ENCODE peak calls at places on chromosomes 13 and 19, in eight cellular contexts. V is naive thymus-derived CD4-positive, alpha-beta T cell; B is CD8-positive, alpha-beta memory T cell; P is hepatocyte; C is epithelial cell of esophagus; E is heart left ventricle; X is GM06990; L is aorta. W is an unnamed sample.

GRCh38 chr13:76622336-76623045 is 263.7 kb downstream of the KCTD12 start:
- DNase-seq in V (no peak), B (no peak), P (no peak), C (no peak), E (peak), X (no peak), L (no peak), W (no peak)

GRCh38 chr13:23618341-23618740 is 48.1 kb downstream of the TNFRSF19 start:
- DNase-seq in V (no peak), B (no peak), P (peak), C (peak), E (no peak), X (no peak), L (no peak), W (no peak)

GRCh38 chr13:110676511-110677204 is 29.3 kb downstream of the CARS2 start:
- DNase-seq in V (no peak), B (no peak), P (no peak), C (no peak), E (no peak), X (peak), L (no peak), W (no peak)

GRCh38 chr19:48873476-48874308 is 1.5 kb downstream of the PPP1R15A start:
- DNase-seq in V (peak), B (no peak), P (no peak), C (no peak), E (no peak), X (no peak), L (no peak), W (no peak)

GRCh38 chr13:81639984-81640582 is 1299.2 kb upstream of the SPRY2 start:
- DNase-seq in V (no peak), B (no peak), P (peak), C (peak), E (no peak), X (no peak), L (no peak), W (peak)

GRCh38 chr13:60562081-60562764 is 165.2 kb downstream of the TDRD3 start:
- DNase-seq in V (no peak), B (no peak), P (no peak), C (peak), E (no peak), X (no peak), L (no peak), W (no peak)

GRCh38 chr19:56111601-56112312 is 9.3 kb downstream of the ZNF787 start:
- DNase-seq in V (peak), B (peak), P (no peak), C (no peak), E (peak), X (peak), L (no peak), W (no peak)

GRCh38 chr13:102369303-102369702 is 32.5 kb downstream of the FGF14 start:
- DNase-seq in V (no peak), B (no peak), P (no peak), C (peak), E (no peak), X (no peak), L (no peak), W (no peak)

GRCh38 chr19:50843205-50843604 is 9.8 kb upstream of the KLK15 start:
- DNase-seq in V (no peak), B (no peak), P (no peak), C (no peak), E (no peak), X (no peak), L (no peak), W (no peak)

GRCh38 chr19:46431824-46432223 is 3.1 kb upstream of the PNMA8C start:
- DNase-seq in V (no peak), B (no peak), P (no peak), C (no peak), E (no peak), X (no peak), L (peak), W (no peak)

GRCh38 chr19:30590596-30591229 is 218.5 kb downstream of the ZNF536 start:
- DNase-seq in V (no peak), B (no peak), P (no peak), C (no peak), E (peak), X (no peak), L (no peak), W (no peak)

GRCh38 chr13:66665991-66666390 is 564.1 kb downstream of the PCDH9 start:
- DNase-seq in V (no peak), B (no peak), P (peak), C (peak), E (no peak), X (no peak), L (no peak), W (no peak)

GRCh38 chr19:46350029-46350757 is 3.3 kb downstream of the PPP5C start:
- DNase-seq in V (no peak), B (no peak), P (no peak), C (peak), E (no peak), X (peak), L (peak), W (no peak)

GRCh38 chr13:26557393-26558073 is at the start of gene WASF3:
- DNase-seq in V (no peak), B (peak), P (peak), C (peak), E (peak), X (peak), L (peak), W (peak)

GRCh38 chr19:12202250-12202649 is 39.4 kb downstream of the ZNF136 start:
- DNase-seq in V (peak), B (peak), P (no peak), C (peak), E (peak), X (no peak), L (no peak), W (no peak)

GRCh38 chr19:40339018-40339728 is 9.0 kb downstream of the C19orf47 start:
- DNase-seq in V (no peak), B (no peak), P (no peak), C (no peak), E (no peak), X (no peak), L (no peak), W (no peak)

GRCh38 chr13:87827479-87827878 is 156.3 kb downstream of the SLITRK5 start:
- DNase-seq in V (no peak), B (no peak), P (no peak), C (peak), E (no peak), X (no peak), L (no peak), W (no peak)

GRCh38 chr13:35699181-35699580 is 222.7 kb upstream of the MAB21L1 start:
- DNase-seq in V (no peak), B (no peak), P (no peak), C (no peak), E (no peak), X (no peak), L (no peak), W (no peak)

GRCh38 chr19:17560205-17560595 is 4.8 kb downstream of the COLGALT1 start:
- DNase-seq in V (no peak), B (no peak), P (peak), C (peak), E (no peak), X (no peak), L (no peak), W (no peak)

GRCh38 chr19:40255619-40256166 is 29.2 kb upstream of the CCNP start:
- DNase-seq in V (no peak), B (no peak), P (no peak), C (no peak), E (no peak), X (no peak), L (no peak), W (no peak)

GRCh38 chr19:30593975-30594925 is 222.1 kb downstream of the ZNF536 start:
- DNase-seq in V (no peak), B (no peak), P (no peak), C (no peak), E (no peak), X (no peak), L (no peak), W (no peak)

GRCh38 chr19:43748685-43749084 is 6.1 kb downstream of the SMG9 start:
- DNase-seq in V (no peak), B (no peak), P (no peak), C (no peak), E (no peak), X (no peak), L (no peak), W (no peak)

GRCh38 chr13:20489185-20489820 is 36.4 kb downstream of the CRYL1 start:
- DNase-seq in V (peak), B (no peak), P (no peak), C (peak), E (no peak), X (no peak), L (no peak), W (no peak)

GRCh38 chr19:42250666-42251531 is 4.0 kb downstream of the ERF start:
- DNase-seq in V (no peak), B (no peak), P (no peak), C (peak), E (no peak), X (no peak), L (peak), W (no peak)

GRCh38 chr13:23876265-23876664 is 12.9 kb downstream of the MIPEP start:
- DNase-seq in V (no peak), B (no peak), P (peak), C (peak), E (no peak), X (no peak), L (no peak), W (no peak)

GRCh38 chr13:85408415-85408814 is 390.8 kb downstream of the SLITRK6 start:
- DNase-seq in V (no peak), B (no peak), P (no peak), C (no peak), E (no peak), X (no peak), L (no peak), W (no peak)

GRCh38 chr19:56146904-56147303 is 5.8 kb downstream of the ZNF444 start:
- DNase-seq in V (no peak), B (no peak), P (no peak), C (no peak), E (no peak), X (no peak), L (no peak), W (no peak)

GRCh38 chr13:48829536-48829935 is 146.2 kb upstream of the FNDC3A start:
- DNase-seq in V (no peak), B (no peak), P (no peak), C (no peak), E (no peak), X (no peak), L (no peak), W (no peak)

GRCh38 chr19:36256853-36257511 is 42.1 kb downstream of the ZNF146 start:
- DNase-seq in V (no peak), B (no peak), P (no peak), C (no peak), E (no peak), X (no peak), L (peak), W (no peak)

GRCh38 chr19:1984360-1984759 is 31.2 kb downstream of the BTBD2 start:
- DNase-seq in V (no peak), B (no peak), P (no peak), C (no peak), E (no peak), X (no peak), L (no peak), W (no peak)

GRCh38 chr19:48041877-48042580 is 1.9 kb downstream of the CABP5 start:
- DNase-seq in V (no peak), B (no peak), P (no peak), C (no peak), E (no peak), X (no peak), L (no peak), W (no peak)

GRCh38 chr19:40693150-40693788 is 2.8 kb upstream of the NUMBL start:
- DNase-seq in V (no peak), B (no peak), P (no peak), C (no peak), E (no peak), X (no peak), L (no peak), W (no peak)

GRCh38 chr13:26787961-26788360 is 27.4 kb upstream of the GPR12 start:
- DNase-seq in V (no peak), B (no peak), P (no peak), C (no peak), E (no peak), X (no peak), L (no peak), W (no peak)

GRCh38 chr19:10568444-10568825 is 344 bp downstream of the CDKN2D start:
- DNase-seq in V (no peak), B (no peak), P (peak), C (peak), E (no peak), X (no peak), L (no peak), W (no peak)

GRCh38 chr19:18057557-18057956 is 29.2 kb downstream of the IL12RB1 start:
- DNase-seq in V (no peak), B (no peak), P (no peak), C (no peak), E (peak), X (no peak), L (no peak), W (no peak)

GRCh38 chr19:22832031-22832762 is at the start of gene ZNF723:
- DNase-seq in V (no peak), B (no peak), P (no peak), C (no peak), E (no peak), X (no peak), L (no peak), W (no peak)

GRCh38 chr19:7783991-7784421 is 21.0 kb downstream of the CLEC4M start:
- DNase-seq in V (no peak), B (no peak), P (peak), C (peak), E (no peak), X (no peak), L (no peak), W (no peak)

GRCh38 chr19:5995606-5996005 is 17.7 kb upstream of the RANBP3 start:
- DNase-seq in V (no peak), B (no peak), P (no peak), C (no peak), E (no peak), X (no peak), L (no peak), W (no peak)
- H3K4me3 ChIP-seq in V (no peak), B (no peak), P (no peak), C (no peak), E (no peak), X (no peak), L (no peak), W (no peak)

GRCh38 chr13:45850020-45850613 is 1.4 kb downstream of the SIAH3 start:
- DNase-seq in V (no peak), B (no peak), P (no peak), C (no peak), E (no peak), X (no peak), L (no peak), W (no peak)
- H3K4me3 ChIP-seq in V (peak), B (peak), P (no peak), C (no peak), E (no peak), X (no peak), L (no peak), W (no peak)

GRCh38 chr19:57190301-57190700 is 999 bp upstream of the ZNF264 start:
- DNase-seq in V (no peak), B (no peak), P (no peak), C (no peak), E (no peak), X (no peak), L (no peak), W (no peak)
- H3K4me3 ChIP-seq in V (peak), B (no peak), P (no peak), C (no peak), E (no peak), X (no peak), L (peak), W (no peak)

DNA sequence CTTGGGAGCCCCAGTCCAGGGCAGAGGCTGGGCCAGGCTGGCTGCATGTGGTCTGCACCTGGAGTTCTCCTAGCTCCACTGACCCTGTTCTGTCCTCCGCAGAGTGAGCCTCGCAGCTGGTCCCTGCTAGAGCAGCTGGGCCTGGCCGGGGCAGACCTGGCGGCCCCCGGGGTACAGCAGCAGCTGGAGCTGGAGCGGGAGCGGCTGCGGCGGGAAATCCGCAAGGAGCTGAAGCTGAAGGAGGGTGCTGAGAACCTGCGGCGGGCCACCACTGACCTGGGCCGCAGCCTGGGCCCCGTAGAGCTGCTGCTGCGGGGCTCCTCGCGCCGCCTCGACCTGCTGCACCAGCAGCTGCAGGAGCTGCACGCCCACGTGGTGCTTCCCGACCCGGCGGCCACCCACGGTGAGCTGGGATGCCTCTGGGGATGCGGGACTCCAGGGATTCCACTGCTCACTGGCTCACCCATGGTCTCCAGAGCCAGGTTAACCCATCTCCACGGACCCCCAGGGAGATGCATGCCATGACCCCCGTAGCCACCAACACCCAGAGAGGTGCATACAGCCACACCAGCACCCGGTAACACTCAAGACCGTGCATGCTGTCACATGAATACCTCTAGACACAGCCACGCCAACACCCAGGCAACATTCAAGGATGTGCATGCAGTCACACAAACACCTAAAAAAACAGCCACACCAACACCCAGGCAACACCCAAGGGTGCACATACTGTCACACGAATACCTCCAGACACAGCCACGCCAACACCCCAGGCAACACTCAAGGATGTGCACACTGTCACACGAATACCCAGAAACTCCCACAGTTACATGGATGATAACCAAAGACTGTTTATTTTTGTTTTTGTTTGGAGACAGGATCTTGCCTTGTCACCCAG is 8.2 kb downstream of the PKN1 start:
- DNase-seq in V (no peak), B (no peak), P (no peak), C (no peak), E (no peak), X (no peak), L (no peak), W (no peak)
- H3K4me3 ChIP-seq in V (peak), B (peak), P (no peak), C (no peak), E (no peak), X (peak), L (no peak), W (peak)

DNA sequence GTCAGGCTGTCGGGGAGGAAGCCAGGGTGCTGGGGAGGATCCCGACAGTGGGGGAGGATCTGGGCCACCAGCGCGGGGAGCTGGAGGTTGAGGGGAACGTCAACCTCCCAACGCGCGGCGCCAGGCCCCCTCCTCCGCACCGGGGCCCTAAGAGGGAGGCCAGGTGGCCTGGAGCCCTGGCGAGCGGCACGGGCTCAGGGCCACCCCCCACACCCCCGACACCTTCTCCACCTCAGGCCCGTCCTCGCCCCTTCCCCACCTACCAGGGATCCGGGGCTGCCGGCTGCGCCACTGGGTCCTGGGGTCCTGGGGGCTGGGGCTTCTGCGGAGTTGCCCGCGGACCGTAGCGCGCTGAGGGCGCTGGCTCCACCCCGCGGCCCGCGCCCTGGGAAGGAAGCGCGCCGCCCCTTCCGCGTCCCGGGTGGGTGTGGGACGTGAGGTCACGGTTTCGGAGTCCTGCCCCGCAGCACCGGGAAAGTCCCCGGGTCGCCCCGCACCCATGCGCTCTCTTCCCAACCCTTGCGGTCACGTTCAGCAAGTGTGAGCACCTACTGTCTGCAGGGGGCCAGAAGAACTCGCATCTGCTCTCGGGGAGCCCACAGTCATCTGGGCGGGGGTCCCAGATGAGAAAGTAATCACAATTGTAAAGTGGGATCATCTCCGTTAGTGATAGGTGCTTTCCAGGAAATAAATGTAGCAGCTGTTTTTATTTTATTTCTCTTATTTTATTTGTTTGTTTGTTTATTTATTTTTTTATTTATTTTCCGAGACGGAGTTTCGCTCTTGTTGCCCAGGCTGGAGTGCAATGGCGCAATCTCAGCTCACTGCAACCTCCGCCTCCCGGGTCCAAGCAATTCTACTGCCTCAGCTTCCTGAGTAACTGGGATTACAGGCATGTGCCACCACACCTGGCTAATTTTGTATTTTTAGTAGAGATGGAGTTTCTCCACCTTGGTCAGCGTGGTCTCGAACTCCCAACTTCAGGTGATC is at the start of gene TICAM1:
- DNase-seq in V (peak), B (peak), P (peak), C (peak), E (peak), X (peak), L (peak), W (no peak)
- H3K4me3 ChIP-seq in V (peak), B (peak), P (peak), C (peak), E (peak), X (peak), L (peak), W (peak)

GRCh38 chr13:93183302-93183701 is 43.3 kb upstream of the GPC6 start:
- DNase-seq in V (no peak), B (no peak), P (no peak), C (no peak), E (no peak), X (no peak), L (no peak), W (no peak)
- H3K4me3 ChIP-seq in V (no peak), B (no peak), P (no peak), C (no peak), E (no peak), X (no peak), L (no peak), W (no peak)